ENCODE peak calls at places on chromosomes 12 and 14, in eight cellular contexts. P is activated CD8-positive, alpha-beta memory T cell treated with anti-CD3 and anti-CD28 coated beads for 24 hours; Z is sciatic nerve; E is heart right ventricle; G is KBM-7; N is GM20000; J is MCF 10A; M is stimulated activated CD8-positive, alpha-beta memory T cell treated with anti-CD3 and anti-CD28 coated beads, Interleukin-15, amount 100 ng/mL, for 24 hours. C is an unnamed sample.

GRCh38 chr12:46209165-46209564 is 59.7 kb downstream of the SLC38A1 start:
- DNase-seq in P (no peak), Z (no peak), E (no peak), G (no peak), N (no peak), J (peak), M (no peak), C (no peak)

GRCh38 chr14:69346710-69347109 is 51.4 kb downstream of the ERH start:
- DNase-seq in P (no peak), Z (no peak), E (peak), G (peak), N (peak), J (peak), M (no peak), C (no peak)

GRCh38 chr14:54754623-54755386 is 147.8 kb downstream of the GCH1 start:
- DNase-seq in P (no peak), Z (no peak), E (no peak), G (no peak), N (no peak), J (no peak), M (no peak), C (no peak)

GRCh38 chr14:74510211-74510931 is 16.8 kb downstream of the ISCA2 start:
- DNase-seq in P (no peak), Z (peak), E (no peak), G (no peak), N (no peak), J (no peak), M (no peak), C (no peak)

GRCh38 chr12:113070117-113070906 is 13.8 kb downstream of the DTX1 start:
- DNase-seq in P (peak), Z (no peak), E (peak), G (peak), N (peak), J (no peak), M (no peak), C (peak)

GRCh38 chr14:46496409-46496808 is 155.2 kb downstream of the RPL10L start:
- DNase-seq in P (no peak), Z (no peak), E (no peak), G (no peak), N (no peak), J (no peak), M (no peak), C (no peak)

GRCh38 chr12:47972895-47973294 is 9.5 kb downstream of the TMEM106C start:
- DNase-seq in P (no peak), Z (no peak), E (no peak), G (no peak), N (no peak), J (no peak), M (no peak), C (no peak)

GRCh38 chr14:34436118-34436905 is 25.7 kb downstream of the SPTSSA start:
- DNase-seq in P (no peak), Z (no peak), E (no peak), G (no peak), N (no peak), J (peak), M (no peak), C (peak)

GRCh38 chr14:91729756-91730155 is 2.1 kb downstream of the CATSPERB start:
- DNase-seq in P (no peak), Z (no peak), E (no peak), G (no peak), N (no peak), J (no peak), M (no peak), C (no peak)

C was measured in NB4.